ENCODE peak calls at places on chromosomes 11 and 22, in six cellular contexts. One of them, this sample, is unnamed.

GRCh38 chr22:19941365-19942070 is at the start of the genes COMT and TXNRD2:
- DNase-seq in H9: no peak
- DNase-seq in IMR-90: peak; percentile 57
- DNase-seq in mesenchymal stem cell: peak; percentile 51
- DNase-seq in H1: no peak
- DNase-seq in trophoblast cell: peak; percentile 44
- DNase-seq in this sample: no peak

GRCh38 chr11:46686886-46687810 is 13.3 kb downstream of the ARHGAP1 start:
- DNase-seq in H9: no peak
- DNase-seq in IMR-90: peak; percentile 91
- DNase-seq in mesenchymal stem cell: no peak
- DNase-seq in H1: no peak
- DNase-seq in trophoblast cell: peak; percentile 79
- DNase-seq in this sample: no peak

GRCh38 chr22:24516301-24516737 is 21.2 kb downstream of the UPB1 start:
- DNase-seq in H9: peak; percentile 55
- DNase-seq in IMR-90: peak; percentile 93
- DNase-seq in mesenchymal stem cell: peak; percentile 96
- DNase-seq in H1: no peak
- DNase-seq in trophoblast cell: peak; percentile 76
- DNase-seq in this sample: no peak

GRCh38 chr22:36409911-36410756 is 22.4 kb upstream of the MYH9 start:
- DNase-seq in H9: peak; percentile 100
- DNase-seq in IMR-90: no peak
- DNase-seq in mesenchymal stem cell: peak; percentile 68
- DNase-seq in H1: peak; percentile 96
- DNase-seq in trophoblast cell: peak; percentile 99
- DNase-seq in this sample: peak; percentile 89

GRCh38 chr11:61971177-61972111 is 4.0 kb upstream of the FTH1 start:
- DNase-seq in H9: peak; percentile 99
- DNase-seq in IMR-90: peak; percentile 99
- DNase-seq in mesenchymal stem cell: peak; percentile 99
- DNase-seq in H1: peak; percentile 86
- DNase-seq in trophoblast cell: peak; percentile 66
- DNase-seq in this sample: peak; percentile 62

GRCh38 chr11:88553204-88553603 is 215.7 kb upstream of the CTSC start:
- DNase-seq in H9: no peak
- DNase-seq in IMR-90: peak; percentile 49
- DNase-seq in mesenchymal stem cell: peak; percentile 35
- DNase-seq in H1: no peak
- DNase-seq in trophoblast cell: no peak
- DNase-seq in this sample: no peak

GRCh38 chr11:19199766-19200165 is 2.0 kb downstream of the CSRP3 start:
- DNase-seq in H9: no peak
- DNase-seq in IMR-90: no peak
- DNase-seq in mesenchymal stem cell: no peak
- DNase-seq in H1: no peak
- DNase-seq in trophoblast cell: no peak
- DNase-seq in this sample: no peak

GRCh38 chr22:45996241-45997076 is 19.5 kb upstream of the WNT7B start:
- DNase-seq in H9: no peak
- DNase-seq in IMR-90: peak; percentile 42
- DNase-seq in mesenchymal stem cell: peak; percentile 79
- DNase-seq in H1: no peak
- DNase-seq in trophoblast cell: peak; percentile 30
- DNase-seq in this sample: no peak

GRCh38 chr11:2137202-2138071 is 1.8 kb downstream of the IGF2 start:
- DNase-seq in H9: peak; percentile 86
- DNase-seq in IMR-90: peak; percentile 48
- DNase-seq in mesenchymal stem cell: peak; percentile 87
- DNase-seq in H1: no peak
- DNase-seq in trophoblast cell: no peak
- DNase-seq in this sample: peak; percentile 80

GRCh38 chr22:30829901-30830550 is 135.4 kb downstream of the OSBP2 start:
- DNase-seq in H9: no peak
- DNase-seq in IMR-90: peak; percentile 97
- DNase-seq in mesenchymal stem cell: no peak
- DNase-seq in H1: no peak
- DNase-seq in trophoblast cell: peak; percentile 12
- DNase-seq in this sample: no peak

GRCh38 chr11:103903621-103904323 is 132.7 kb upstream of the DDI1 start:
- DNase-seq in H9: no peak
- DNase-seq in IMR-90: no peak
- DNase-seq in mesenchymal stem cell: no peak
- DNase-seq in H1: no peak
- DNase-seq in trophoblast cell: no peak
- DNase-seq in this sample: no peak

GRCh38 chr11:9568854-9569587 is 4.4 kb upstream of the WEE1 start:
- DNase-seq in H9: peak; percentile 71
- DNase-seq in IMR-90: peak; percentile 89
- DNase-seq in mesenchymal stem cell: peak; percentile 99
- DNase-seq in H1: no peak
- DNase-seq in trophoblast cell: peak; percentile 92
- DNase-seq in this sample: no peak

GRCh38 chr11:75598264-75598663 is 36.2 kb downstream of the SERPINH1 start:
- DNase-seq in H9: no peak
- DNase-seq in IMR-90: peak; percentile 35
- DNase-seq in mesenchymal stem cell: no peak
- DNase-seq in H1: no peak
- DNase-seq in trophoblast cell: no peak
- DNase-seq in this sample: no peak

GRCh38 chr22:35539910-35540599 is 576 bp upstream of the RASD2 start:
- DNase-seq in H9: no peak
- DNase-seq in IMR-90: peak; percentile 22
- DNase-seq in mesenchymal stem cell: peak; percentile 43
- DNase-seq in H1: no peak
- DNase-seq in trophoblast cell: peak; percentile 14
- DNase-seq in this sample: peak; percentile 52

GRCh38 chr11:134086376-134086775 is 17.5 kb downstream of the JAM3 start:
- DNase-seq in H9: no peak
- DNase-seq in IMR-90: no peak
- DNase-seq in mesenchymal stem cell: no peak
- DNase-seq in H1: no peak
- DNase-seq in trophoblast cell: no peak
- DNase-seq in this sample: no peak

GRCh38 chr22:37079668-37080171 is 28.2 kb downstream of the KCTD17 start:
- DNase-seq in H9: no peak
- DNase-seq in IMR-90: peak; percentile 76
- DNase-seq in mesenchymal stem cell: peak; percentile 61
- DNase-seq in H1: no peak
- DNase-seq in trophoblast cell: peak; percentile 30
- DNase-seq in this sample: no peak

GRCh38 chr11:29641201-29641600 is 375.6 kb downstream of the KCNA4 start:
- DNase-seq in H9: no peak
- DNase-seq in IMR-90: no peak
- DNase-seq in mesenchymal stem cell: no peak
- DNase-seq in H1: no peak
- DNase-seq in trophoblast cell: no peak
- DNase-seq in this sample: no peak

GRCh38 chr11:13603661-13604060 is 64.8 kb upstream of the FAR1 start:
- DNase-seq in H9: no peak
- DNase-seq in IMR-90: no peak
- DNase-seq in mesenchymal stem cell: no peak
- DNase-seq in H1: no peak
- DNase-seq in trophoblast cell: no peak
- DNase-seq in this sample: no peak

GRCh38 chr11:11608783-11609232 is 13.0 kb downstream of the GALNT18 start:
- DNase-seq in H9: no peak
- DNase-seq in IMR-90: peak; percentile 71
- DNase-seq in mesenchymal stem cell: peak; percentile 33
- DNase-seq in H1: no peak
- DNase-seq in trophoblast cell: no peak
- DNase-seq in this sample: no peak

GRCh38 chr22:20523118-20523983 is 15.9 kb downstream of the MED15 start:
- DNase-seq in H9: no peak
- DNase-seq in IMR-90: peak; percentile 59
- DNase-seq in mesenchymal stem cell: peak; percentile 77
- DNase-seq in H1: no peak
- DNase-seq in trophoblast cell: no peak
- DNase-seq in this sample: no peak

GRCh38 chr11:64044730-64045386 is 9.1 kb downstream of the FLRT1 start:
- DNase-seq in H9: no peak
- DNase-seq in IMR-90: no peak
- DNase-seq in mesenchymal stem cell: no peak
- DNase-seq in H1: no peak
- DNase-seq in trophoblast cell: no peak
- DNase-seq in this sample: no peak

GRCh38 chr22:30979932-30980331 is 10.9 kb downstream of the TUG1 start:
- DNase-seq in H9: no peak
- DNase-seq in IMR-90: no peak
- DNase-seq in mesenchymal stem cell: no peak
- DNase-seq in H1: no peak
- DNase-seq in trophoblast cell: no peak
- DNase-seq in this sample: no peak

GRCh38 chr11:133619397-133619796 is 87.1 kb upstream of the OPCML start:
- DNase-seq in H9: peak; percentile 50
- DNase-seq in IMR-90: no peak
- DNase-seq in mesenchymal stem cell: no peak
- DNase-seq in H1: no peak
- DNase-seq in trophoblast cell: no peak
- DNase-seq in this sample: no peak

GRCh38 chr11:34044664-34045485 is 6.7 kb upstream of the CAPRIN1 start:
- DNase-seq in H9: peak; percentile 54
- DNase-seq in IMR-90: peak; percentile 82
- DNase-seq in mesenchymal stem cell: peak; percentile 89
- DNase-seq in H1: peak; percentile 23
- DNase-seq in trophoblast cell: peak; percentile 97
- DNase-seq in this sample: no peak

GRCh38 chr11:99505319-99505718 is 484.6 kb downstream of the CNTN5 start:
- DNase-seq in H9: no peak
- DNase-seq in IMR-90: peak; percentile 86
- DNase-seq in mesenchymal stem cell: peak; percentile 48
- DNase-seq in H1: no peak
- DNase-seq in trophoblast cell: no peak
- DNase-seq in this sample: no peak

GRCh38 chr11:10109836-10110235 is 184.2 kb downstream of the SBF2 start:
- DNase-seq in H9: no peak
- DNase-seq in IMR-90: peak; percentile 83
- DNase-seq in mesenchymal stem cell: peak; percentile 29
- DNase-seq in H1: no peak
- DNase-seq in trophoblast cell: no peak
- DNase-seq in this sample: no peak

GRCh38 chr11:14748093-14748492 is 104.5 kb downstream of the PDE3B start:
- DNase-seq in H9: no peak
- DNase-seq in IMR-90: no peak
- DNase-seq in mesenchymal stem cell: no peak
- DNase-seq in H1: no peak
- DNase-seq in trophoblast cell: no peak
- DNase-seq in this sample: no peak

GRCh38 chr22:39528080-39528661 is 4.4 kb downstream of the RPS19BP1 start:
- DNase-seq in H9: no peak
- DNase-seq in IMR-90: no peak
- DNase-seq in mesenchymal stem cell: peak; percentile 43
- DNase-seq in H1: no peak
- DNase-seq in trophoblast cell: peak; percentile 98
- DNase-seq in this sample: no peak

GRCh38 chr11:57792870-57793269 is 31.3 kb downstream of the CTNND1 start:
- DNase-seq in H9: no peak
- DNase-seq in IMR-90: no peak
- DNase-seq in mesenchymal stem cell: peak; percentile 33
- DNase-seq in H1: no peak
- DNase-seq in trophoblast cell: no peak
- DNase-seq in this sample: no peak
- H4K8ac ChIP-seq in H9: no peak overlapping the region
- H4K8ac ChIP-seq in IMR-90: no peak overlapping the region
- H4K8ac ChIP-seq in mesenchymal stem cell: no peak overlapping the region
- H4K8ac ChIP-seq in H1: no peak overlapping the region
- H4K8ac ChIP-seq in trophoblast cell: no peak overlapping the region
- H4K8ac ChIP-seq in this sample: no peak overlapping the region

GRCh38 chr22:41403532-41404318 is 22.0 kb downstream of the TEF start:
- DNase-seq in H9: peak; percentile 93
- DNase-seq in IMR-90: peak; percentile 78
- DNase-seq in mesenchymal stem cell: peak; percentile 86
- DNase-seq in H1: peak; percentile 66
- DNase-seq in trophoblast cell: peak; percentile 71
- DNase-seq in this sample: peak; percentile 80
- H2AFZ ChIP-seq in H9: no peak overlapping the region
- H2AFZ ChIP-seq in IMR-90: peak overlapping the region; percentile 91
- H2AFZ ChIP-seq in mesenchymal stem cell: peak overlapping the region; percentile 90
- H2AFZ ChIP-seq in H1: peak overlapping the region; percentile 93
- H2AFZ ChIP-seq in trophoblast cell: peak overlapping the region; percentile 80
- H2AFZ ChIP-seq in this sample: peak overlapping the region; percentile 70

GRCh38 chr11:123216249-123216648 is 21.2 kb upstream of the CLMP start:
- DNase-seq in H9: peak; percentile 84
- DNase-seq in IMR-90: no peak
- DNase-seq in mesenchymal stem cell: no peak
- DNase-seq in H1: no peak
- DNase-seq in trophoblast cell: no peak
- DNase-seq in this sample: no peak
- H4K8ac ChIP-seq in H9: no peak overlapping the region
- H4K8ac ChIP-seq in IMR-90: no peak overlapping the region
- H4K8ac ChIP-seq in mesenchymal stem cell: no peak overlapping the region
- H4K8ac ChIP-seq in H1: no peak overlapping the region
- H4K8ac ChIP-seq in trophoblast cell: peak overlapping the region; percentile 51
- H4K8ac ChIP-seq in this sample: no peak overlapping the region

GRCh38 chr11:4882543-4882942 is 843 bp downstream of the OR51T1 start:
- DNase-seq in H9: no peak
- DNase-seq in IMR-90: no peak
- DNase-seq in mesenchymal stem cell: no peak
- DNase-seq in H1: no peak
- DNase-seq in trophoblast cell: no peak
- DNase-seq in this sample: no peak

GRCh38 chr11:4886186-4886585 is 4.5 kb downstream of the OR51T1 start:
- DNase-seq in H9: no peak
- DNase-seq in IMR-90: no peak
- DNase-seq in mesenchymal stem cell: no peak
- DNase-seq in H1: no peak
- DNase-seq in trophoblast cell: no peak
- DNase-seq in this sample: no peak

GRCh38 chr11:4881188-4881587 is 512 bp upstream of the OR51T1 start:
- DNase-seq in H9: no peak
- DNase-seq in IMR-90: peak; percentile 9
- DNase-seq in mesenchymal stem cell: no peak
- DNase-seq in H1: no peak
- DNase-seq in trophoblast cell: no peak
- DNase-seq in this sample: no peak

GRCh38 chr11:4884341-4884740 is 2.6 kb downstream of the OR51T1 start:
- DNase-seq in H9: no peak
- DNase-seq in IMR-90: no peak
- DNase-seq in mesenchymal stem cell: no peak
- DNase-seq in H1: no peak
- DNase-seq in trophoblast cell: no peak
- DNase-seq in this sample: no peak

DNA sequence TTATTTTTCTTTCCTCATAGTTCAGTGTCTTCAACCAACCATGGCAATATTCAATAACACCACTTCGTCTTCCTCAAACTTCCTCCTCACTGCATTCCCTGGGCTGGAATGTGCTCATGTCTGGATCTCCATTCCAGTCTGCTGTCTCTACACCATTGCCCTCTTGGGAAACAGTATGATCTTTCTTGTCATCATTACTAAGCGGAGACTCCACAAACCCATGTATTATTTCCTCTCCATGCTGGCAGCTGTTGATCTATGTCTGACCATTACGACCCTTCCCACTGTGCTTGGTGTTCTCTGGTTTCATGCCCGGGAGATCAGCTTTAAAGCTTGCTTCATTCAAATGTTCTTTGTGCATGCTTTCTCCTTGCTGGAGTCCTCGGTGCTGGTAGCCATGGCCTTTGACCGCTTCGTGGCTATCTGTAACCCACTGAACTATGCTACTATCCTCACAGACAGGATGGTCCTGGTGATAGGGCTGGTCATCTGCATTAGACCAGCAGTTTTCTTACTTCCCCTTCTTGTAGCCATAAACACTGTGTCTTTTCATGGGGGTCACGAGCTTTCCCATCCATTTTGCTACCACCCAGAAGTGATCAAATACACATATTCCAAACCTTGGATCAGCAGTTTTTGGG is at the start of gene OR51T1:
- DNase-seq in H9: no peak
- DNase-seq in IMR-90: peak; percentile 40
- DNase-seq in mesenchymal stem cell: peak; percentile 16
- DNase-seq in H1: no peak
- DNase-seq in trophoblast cell: no peak
- DNase-seq in this sample: no peak
- H2AFZ ChIP-seq in H9: no peak within 1 kb of the TSS
- H2AFZ ChIP-seq in IMR-90: peak within 1 kb of the TSS; percentile 82
- H2AFZ ChIP-seq in mesenchymal stem cell: no peak within 1 kb of the TSS
- H2AFZ ChIP-seq in H1: peak within 1 kb of the TSS; percentile 39
- H2AFZ ChIP-seq in trophoblast cell: no peak within 1 kb of the TSS
- H2AFZ ChIP-seq in this sample: no peak within 1 kb of the TSS